ENCODE peak calls at places on chromosomes 1 and 21, in four cellular contexts. M, H, C and F are unnamed samples. For H3K36me3, the result is how much of the 10 kb centered on the place peaks cover.

GRCh38 chr1:62144238-62144831 is 50.3 kb upstream of the L1TD1 start:
- DNase-seq in M (peak), H (peak), C (no peak), F (no peak)

GRCh38 chr21:45846373-45847160 is 135.0 kb upstream of the COL6A1 start:
- DNase-seq in M (peak), H (peak), C (peak), F (no peak)

GRCh38 chr1:181044449-181044966 is 10.7 kb downstream of the MR1 start:
- DNase-seq in M (no peak), H (peak), C (no peak), F (peak)

GRCh38 chr1:180291004-180291403 is 60.9 kb downstream of the LHX4 start:
- DNase-seq in M (no peak), H (no peak), C (no peak), F (no peak)

GRCh38 chr1:201480231-201481003 is 11.4 kb upstream of the PHLDA3 start:
- DNase-seq in M (peak), H (peak), C (peak), F (peak)

GRCh38 chr1:151135433-151136385 is 10.7 kb downstream of the SEMA6C start:
- DNase-seq in M (no peak), H (no peak), C (peak), F (no peak)

GRCh38 chr1:226060976-226061792 is 1.3 kb upstream of the H3-3A start:
- DNase-seq in M (no peak), H (no peak), C (no peak), F (no peak)

GRCh38 chr1:24705260-24706073 is 39.8 kb upstream of the CLIC4 start:
- DNase-seq in M (peak), H (peak), C (peak), F (peak)

GRCh38 chr21:35738342-35738961 is 321.9 kb downstream of the SETD4 start:
- DNase-seq in M (no peak), H (no peak), C (no peak), F (no peak)

GRCh38 chr1:209045326-209046057 is 538.0 kb upstream of the CAMK1G start:
- DNase-seq in M (no peak), H (peak), C (no peak), F (no peak)

GRCh38 chr1:18266391-18266790 is 158.8 kb downstream of the IGSF21 start:
- DNase-seq in M (no peak), H (no peak), C (no peak), F (no peak)

GRCh38 chr1:240385985-240386978 is 225.7 kb downstream of the GREM2 start:
- DNase-seq in M (peak), H (no peak), C (no peak), F (no peak)

GRCh38 chr1:159000627-159001026 is 9.1 kb upstream of the IFI16 start:
- DNase-seq in M (peak), H (peak), C (peak), F (peak)

GRCh38 chr1:66243548-66244130 is 290.3 kb upstream of the SGIP1 start:
- DNase-seq in M (no peak), H (no peak), C (no peak), F (no peak)

GRCh38 chr1:94955767-94956632 is 29.1 kb upstream of the CNN3 start:
- DNase-seq in M (no peak), H (no peak), C (no peak), F (no peak)

GRCh38 chr1:10251325-10252103 is 41.1 kb downstream of the KIF1B start:
- DNase-seq in M (no peak), H (no peak), C (no peak), F (no peak)

GRCh38 chr1:58447891-58448290 is 98.6 kb downstream of the OMA1 start:
- DNase-seq in M (no peak), H (no peak), C (no peak), F (no peak)

GRCh38 chr1:47031059-47031458 is 7.6 kb downstream of the CYP4X1 start:
- DNase-seq in M (peak), H (no peak), C (no peak), F (no peak)

GRCh38 chr1:74425669-74426068 is 86.7 kb downstream of the LRRC53 start:
- DNase-seq in M (no peak), H (no peak), C (no peak), F (no peak)

GRCh38 chr1:197156692-197157091 is 10.2 kb upstream of the ASPM start:
- DNase-seq in M (no peak), H (no peak), C (no peak), F (no peak)

GRCh38 chr1:208541225-208541855 is 297.2 kb upstream of the PLXNA2 start:
- DNase-seq in M (no peak), H (no peak), C (no peak), F (no peak)

GRCh38 chr1:15578921-15579682 is 5.7 kb downstream of the AGMAT start:
- DNase-seq in M (no peak), H (no peak), C (peak), F (no peak)

GRCh38 chr1:8217809-8218208 is 100.1 kb upstream of the SLC45A1 start:
- DNase-seq in M (no peak), H (no peak), C (no peak), F (no peak)

GRCh38 chr21:33688343-33688742 is 46.0 kb downstream of the ITSN1 start:
- DNase-seq in M (no peak), H (no peak), C (no peak), F (no peak)
- H3K27ac ChIP-seq in M (no peak), H (no peak), C (no peak), F (no peak)

GRCh38 chr1:162070825-162071224 is 1.3 kb downstream of the NOS1AP start:
- DNase-seq in M (no peak), H (peak), C (no peak), F (no peak)
- H3K4me3 ChIP-seq in M (peak), H (peak), C (peak), F (peak)

GRCh38 chr21:44052071-44052829 is 40.1 kb downstream of the TRAPPC10 start:
- DNase-seq in M (no peak), H (no peak), C (no peak), F (no peak)
- H3K36me3 ChIP-seq in M (under half), H (under half), C (under half), F (under half)

DNA sequence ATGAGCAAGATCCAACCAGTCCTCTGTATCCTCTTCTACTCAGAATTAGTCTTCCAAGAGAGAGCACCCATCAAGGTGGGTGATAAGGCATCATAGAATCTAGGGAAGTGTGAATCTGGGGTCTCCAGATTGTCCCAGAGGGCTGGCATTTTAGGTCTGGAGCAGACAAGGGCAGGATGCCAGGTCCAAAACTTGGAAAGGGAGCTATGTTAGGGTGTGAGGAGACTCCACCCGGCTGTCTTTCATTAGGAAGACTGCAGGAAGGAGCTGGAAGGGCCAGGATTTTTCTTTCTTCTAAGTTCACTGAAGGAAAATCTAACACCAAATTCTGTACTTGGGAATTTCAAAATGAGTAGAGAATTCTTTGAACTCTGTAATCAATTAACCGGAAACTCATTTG is 86.1 kb upstream of the BMP8A start:
- DNase-seq in M (no peak), H (no peak), C (no peak), F (no peak)
- H3K27ac ChIP-seq in M (no peak), H (peak), C (peak), F (no peak)

DNA sequence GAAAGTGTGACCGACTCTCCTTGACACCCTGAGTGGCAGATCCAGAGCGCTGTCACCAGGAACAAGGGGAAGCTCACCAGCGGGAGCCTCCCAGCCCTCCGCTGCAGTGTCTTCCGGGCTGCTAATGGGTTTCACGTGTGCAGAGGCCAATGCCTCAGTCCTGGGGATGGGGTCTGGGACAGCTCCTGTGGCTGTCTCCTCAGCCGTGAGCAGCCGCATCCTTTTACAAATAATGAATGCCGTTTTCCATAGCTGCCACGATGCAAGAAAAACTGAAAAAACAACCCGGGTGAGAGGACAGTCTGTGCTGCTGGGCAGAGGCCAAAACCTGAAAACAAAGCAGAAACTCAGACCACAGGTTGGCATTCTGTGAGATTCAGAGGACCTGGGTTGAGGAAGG is 212.2 kb upstream of the RAB4A start:
- DNase-seq in M (no peak), H (no peak), C (no peak), F (peak)
- H3K4me3 ChIP-seq in M (no peak), H (no peak), C (no peak), F (no peak)

DNA sequence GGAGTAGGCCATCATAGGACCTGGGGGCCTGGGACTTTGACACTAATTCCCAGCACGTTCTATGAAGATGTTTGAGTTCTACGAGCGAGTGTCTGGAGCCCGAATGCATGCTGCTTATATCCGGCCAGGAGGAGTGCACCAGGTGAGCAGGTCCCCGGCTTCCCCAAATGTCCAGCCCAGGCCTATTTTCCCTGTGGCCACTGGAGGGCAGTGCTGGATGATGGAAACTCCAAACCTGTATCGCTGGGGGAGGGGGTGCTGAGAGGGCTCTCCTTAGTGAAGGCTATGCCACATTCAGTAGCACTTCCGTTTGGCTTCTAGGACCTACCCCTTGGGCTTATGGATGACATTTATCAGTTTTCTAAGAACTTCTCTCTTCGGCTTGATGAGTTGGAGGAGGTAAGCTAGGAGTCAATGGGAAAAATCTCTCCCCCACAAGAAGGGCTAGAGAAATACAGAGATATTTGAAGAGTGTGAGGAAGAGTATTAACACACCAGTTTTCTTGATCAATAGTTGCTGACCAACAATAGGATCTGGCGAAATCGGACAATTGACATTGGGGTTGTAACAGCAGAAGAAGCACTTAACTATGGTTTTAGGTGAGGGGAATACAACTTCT is 5.2 kb upstream of the FCER1G start:
- DNase-seq in M (peak), H (peak), C (peak), F (peak)
- H3K36me3 ChIP-seq in M (under half), H (under half), C (under half), F (half or more)

DNA sequence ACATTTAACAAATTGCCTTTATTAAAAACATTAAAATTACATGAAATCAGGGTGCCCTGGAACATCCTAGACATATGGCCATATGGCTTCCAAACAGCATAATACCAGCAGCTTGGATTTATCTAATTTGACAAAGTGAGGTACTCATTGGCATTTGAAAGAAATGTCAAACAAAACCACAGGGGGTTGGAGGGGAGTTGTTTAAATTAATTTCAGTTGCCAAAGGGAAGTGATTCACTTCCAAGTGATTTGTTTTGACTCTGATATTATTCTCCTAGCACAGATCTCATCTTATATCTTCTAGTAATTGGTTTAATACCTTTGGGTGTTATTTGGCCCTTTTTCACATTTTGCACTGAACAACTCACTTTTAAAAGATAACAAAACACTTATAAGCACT is 24.5 kb upstream of the POU2F1 start:
- DNase-seq in M (no peak), H (no peak), C (no peak), F (no peak)
- H3K27ac ChIP-seq in M (no peak), H (no peak), C (no peak), F (no peak)

GRCh38 chr1:224565611-224566406 is 50.3 kb upstream of the CNIH3 start:
- DNase-seq in M (no peak), H (no peak), C (no peak), F (no peak)
- H3K4me3 ChIP-seq in M (no peak), H (no peak), C (no peak), F (no peak)

GRCh38 chr1:54266195-54266594 is 66.2 kb downstream of the MRPL37 start:
- DNase-seq in M (no peak), H (no peak), C (no peak), F (no peak)

GRCh38 chr1:54265126-54265525 is 65.2 kb downstream of the MRPL37 start:
- DNase-seq in M (no peak), H (no peak), C (no peak), F (no peak)

GRCh38 chr1:54265661-54266060 is 65.7 kb downstream of the MRPL37 start:
- DNase-seq in M (no peak), H (no peak), C (no peak), F (no peak)

GRCh38 chr1:54262244-54262643 is 62.3 kb downstream of the MRPL37 start:
- DNase-seq in M (no peak), H (no peak), C (no peak), F (no peak)

DNA sequence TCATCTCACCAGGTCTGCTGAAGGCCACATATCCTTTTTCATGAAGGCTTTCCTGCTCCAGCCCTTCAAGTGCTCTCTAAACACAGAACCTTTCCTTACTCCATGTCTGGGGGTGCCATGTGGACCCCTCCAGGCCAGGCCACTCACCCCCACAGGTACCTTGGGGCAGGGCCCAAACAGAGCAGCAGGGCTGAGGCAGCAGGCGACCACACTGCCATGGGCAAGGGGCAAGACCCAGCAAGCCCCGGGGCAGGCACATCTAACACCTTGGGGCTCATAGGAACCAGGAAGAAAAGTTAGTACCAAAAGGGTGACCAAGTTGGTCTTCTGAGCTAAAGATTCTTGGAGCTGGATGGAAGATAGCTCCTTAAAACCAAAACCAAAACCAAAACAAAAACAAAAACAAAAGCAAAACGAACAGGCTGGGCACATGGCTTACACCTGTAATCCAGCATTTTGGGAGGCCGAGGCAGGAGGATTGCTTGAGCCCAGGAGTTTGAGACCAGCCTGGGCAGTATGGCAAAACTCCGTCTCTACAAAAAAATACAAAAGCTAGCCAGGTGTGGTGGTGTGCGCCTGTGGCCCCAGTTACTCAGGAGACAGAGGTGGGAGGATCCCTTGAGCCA is 63.7 kb downstream of the MRPL37 start:
- DNase-seq in M (no peak), H (no peak), C (no peak), F (no peak)
- H3K36me3 ChIP-seq in M (under half), H (under half), C (under half), F (under half)